ENCODE peak calls at places on chromosomes 16 and 17, in six cellular contexts. One of them, this sample, is unnamed.

GRCh38 chr17:72843591-72843990 is 248.9 kb downstream of the SLC39A11 start:
- DNase-seq in GM23338: no peak
- DNase-seq in IMR-90: no peak
- DNase-seq in CD8-positive, alpha-beta memory T cell: no peak
- DNase-seq in uterus: no peak
- DNase-seq in SJSA1: no peak
- DNase-seq in this sample: no peak

GRCh38 chr17:22512997-22513538 is 820.7 kb downstream of the KCNJ18 start:
- DNase-seq in IMR-90: no peak
- DNase-seq in SJSA1: no peak
- DNase-seq in uterus: no peak
- DNase-seq in GM23338: no peak
- DNase-seq in CD8-positive, alpha-beta memory T cell: no peak
- DNase-seq in this sample: no peak

GRCh38 chr17:10130263-10130662 is 68.1 kb downstream of the GAS7 start:
- DNase-seq in uterus: no peak
- DNase-seq in CD8-positive, alpha-beta memory T cell: no peak
- DNase-seq in IMR-90: peak; percentile 44
- DNase-seq in GM23338: no peak
- DNase-seq in SJSA1: no peak
- DNase-seq in this sample: no peak

GRCh38 chr16:46826618-46827017 is 4.4 kb downstream of the C16orf87 start:
- DNase-seq in CD8-positive, alpha-beta memory T cell: no peak
- DNase-seq in uterus: no peak
- DNase-seq in GM23338: no peak
- DNase-seq in SJSA1: no peak
- DNase-seq in IMR-90: peak; percentile 85
- DNase-seq in this sample: no peak

GRCh38 chr16:59510008-59510424 is 775.9 kb upstream of the GOT2 start:
- DNase-seq in CD8-positive, alpha-beta memory T cell: no peak
- DNase-seq in uterus: no peak
- DNase-seq in IMR-90: no peak
- DNase-seq in GM23338: no peak
- DNase-seq in SJSA1: peak; percentile 62
- DNase-seq in this sample: no peak

GRCh38 chr16:89564476-89565255 is 4.2 kb downstream of the RPL13 start:
- DNase-seq in GM23338: peak; percentile 78
- DNase-seq in IMR-90: no peak
- DNase-seq in CD8-positive, alpha-beta memory T cell: no peak
- DNase-seq in SJSA1: no peak
- DNase-seq in uterus: no peak
- DNase-seq in this sample: peak; percentile 64

GRCh38 chr17:31825961-31826691 is 32.9 kb downstream of the COPRS start:
- DNase-seq in uterus: no peak
- DNase-seq in SJSA1: no peak
- DNase-seq in CD8-positive, alpha-beta memory T cell: no peak
- DNase-seq in GM23338: no peak
- DNase-seq in IMR-90: peak; percentile 34
- DNase-seq in this sample: no peak

GRCh38 chr17:44610871-44611270 is 45.4 kb upstream of the MEIOC start:
- DNase-seq in SJSA1: no peak
- DNase-seq in uterus: no peak
- DNase-seq in IMR-90: no peak
- DNase-seq in GM23338: no peak
- DNase-seq in CD8-positive, alpha-beta memory T cell: no peak
- DNase-seq in this sample: no peak

GRCh38 chr17:74840989-74841666 is 18.6 kb downstream of the GRIN2C start:
- DNase-seq in IMR-90: peak; percentile 20
- DNase-seq in uterus: peak; percentile 63
- DNase-seq in GM23338: peak; percentile 59
- DNase-seq in CD8-positive, alpha-beta memory T cell: no peak
- DNase-seq in SJSA1: no peak
- DNase-seq in this sample: no peak

GRCh38 chr16:30399435-30400186 is 4.4 kb downstream of the ZNF48 start:
- DNase-seq in IMR-90: no peak
- DNase-seq in CD8-positive, alpha-beta memory T cell: no peak
- DNase-seq in SJSA1: no peak
- DNase-seq in GM23338: no peak
- DNase-seq in uterus: no peak
- DNase-seq in this sample: no peak

GRCh38 chr17:41382396-41382795 is 290 bp upstream of the KRT34 start:
- DNase-seq in SJSA1: no peak
- DNase-seq in CD8-positive, alpha-beta memory T cell: no peak
- DNase-seq in GM23338: no peak
- DNase-seq in uterus: no peak
- DNase-seq in IMR-90: peak; percentile 45
- DNase-seq in this sample: no peak

GRCh38 chr17:57607553-57608120 is 137.5 kb downstream of the CCDC182 start:
- DNase-seq in IMR-90: no peak
- DNase-seq in uterus: no peak
- DNase-seq in CD8-positive, alpha-beta memory T cell: no peak
- DNase-seq in GM23338: no peak
- DNase-seq in SJSA1: no peak
- DNase-seq in this sample: no peak

GRCh38 chr16:81583893-81584705 is 139.5 kb downstream of the CMIP start:
- DNase-seq in CD8-positive, alpha-beta memory T cell: no peak
- DNase-seq in GM23338: no peak
- DNase-seq in SJSA1: no peak
- DNase-seq in uterus: no peak
- DNase-seq in IMR-90: peak; percentile 82
- DNase-seq in this sample: no peak

GRCh38 chr17:37791434-37791833 is 46.6 kb upstream of the HNF1B start:
- DNase-seq in CD8-positive, alpha-beta memory T cell: peak; percentile 24
- DNase-seq in GM23338: peak; percentile 59
- DNase-seq in uterus: no peak
- DNase-seq in SJSA1: no peak
- DNase-seq in IMR-90: peak; percentile 51
- DNase-seq in this sample: peak; percentile 40

GRCh38 chr17:79183221-79184158 is 108.9 kb downstream of the ENGASE start:
- DNase-seq in GM23338: peak; percentile 92
- DNase-seq in uterus: no peak
- DNase-seq in CD8-positive, alpha-beta memory T cell: no peak
- DNase-seq in IMR-90: no peak
- DNase-seq in SJSA1: no peak
- DNase-seq in this sample: no peak

GRCh38 chr16:11871193-11871592 is 19.9 kb upstream of the RSL1D1 start:
- DNase-seq in uterus: no peak
- DNase-seq in GM23338: peak; percentile 78
- DNase-seq in CD8-positive, alpha-beta memory T cell: no peak
- DNase-seq in SJSA1: peak; percentile 12
- DNase-seq in IMR-90: peak; percentile 30
- DNase-seq in this sample: peak; percentile 82

GRCh38 chr16:9197957-9198661 is 106.7 kb downstream of the HAPSTR1 start:
- DNase-seq in IMR-90: no peak
- DNase-seq in uterus: no peak
- DNase-seq in GM23338: no peak
- DNase-seq in SJSA1: no peak
- DNase-seq in CD8-positive, alpha-beta memory T cell: no peak
- DNase-seq in this sample: no peak

GRCh38 chr16:86604436-86605220 is 26.3 kb downstream of the FOXL1 start:
- DNase-seq in IMR-90: no peak
- DNase-seq in SJSA1: no peak
- DNase-seq in CD8-positive, alpha-beta memory T cell: peak; percentile 40
- DNase-seq in uterus: no peak
- DNase-seq in GM23338: no peak
- DNase-seq in this sample: no peak

GRCh38 chr16:17469011-17469741 is 1.6 kb downstream of the XYLT1 start:
- DNase-seq in IMR-90: peak; percentile 80
- DNase-seq in SJSA1: peak; percentile 62
- DNase-seq in GM23338: no peak
- DNase-seq in uterus: no peak
- DNase-seq in CD8-positive, alpha-beta memory T cell: no peak
- DNase-seq in this sample: no peak

GRCh38 chr16:3182608-3183444 is 5.2 kb upstream of the OR1F1 start:
- DNase-seq in uterus: no peak
- DNase-seq in SJSA1: peak; percentile 88
- DNase-seq in IMR-90: peak; percentile 55
- DNase-seq in GM23338: peak; percentile 77
- DNase-seq in CD8-positive, alpha-beta memory T cell: no peak
- DNase-seq in this sample: peak; percentile 57

GRCh38 chr16:4696172-4696904 is 3.0 kb downstream of the NUDT16L1 start:
- DNase-seq in GM23338: no peak
- DNase-seq in SJSA1: no peak
- DNase-seq in uterus: peak; percentile 81
- DNase-seq in CD8-positive, alpha-beta memory T cell: no peak
- DNase-seq in IMR-90: no peak
- DNase-seq in this sample: no peak

GRCh38 chr16:74774223-74775139 is at the start of gene FA2H:
- DNase-seq in CD8-positive, alpha-beta memory T cell: peak; percentile 27
- DNase-seq in GM23338: peak; percentile 92
- DNase-seq in IMR-90: peak; percentile 23
- DNase-seq in uterus: peak; percentile 18
- DNase-seq in SJSA1: peak; percentile 24
- DNase-seq in this sample: peak; percentile 93

GRCh38 chr17:48160177-48160967 is 52.8 kb downstream of the SNX11 start:
- DNase-seq in CD8-positive, alpha-beta memory T cell: no peak
- DNase-seq in GM23338: peak; percentile 96
- DNase-seq in IMR-90: no peak
- DNase-seq in uterus: no peak
- DNase-seq in SJSA1: no peak
- DNase-seq in this sample: no peak

GRCh38 chr16:62213763-62214162 is 177.5 kb upstream of the CDH8 start:
- DNase-seq in IMR-90: no peak
- DNase-seq in SJSA1: no peak
- DNase-seq in CD8-positive, alpha-beta memory T cell: no peak
- DNase-seq in uterus: no peak
- DNase-seq in GM23338: peak; percentile 77
- DNase-seq in this sample: peak; percentile 34

GRCh38 chr16:3035972-3036725 is 595 bp downstream of the BICDL2 start:
- DNase-seq in GM23338: peak; percentile 62
- DNase-seq in SJSA1: no peak
- DNase-seq in uterus: no peak
- DNase-seq in IMR-90: no peak
- DNase-seq in CD8-positive, alpha-beta memory T cell: no peak
- DNase-seq in this sample: no peak

GRCh38 chr16:49750341-49751011 is 105.4 kb downstream of the ZNF423 start:
- DNase-seq in CD8-positive, alpha-beta memory T cell: no peak
- DNase-seq in SJSA1: no peak
- DNase-seq in IMR-90: no peak
- DNase-seq in GM23338: no peak
- DNase-seq in uterus: no peak
- DNase-seq in this sample: no peak

GRCh38 chr16:49745434-49745833 is 110.5 kb downstream of the ZNF423 start:
- DNase-seq in CD8-positive, alpha-beta memory T cell: no peak
- DNase-seq in SJSA1: no peak
- DNase-seq in IMR-90: no peak
- DNase-seq in GM23338: no peak
- DNase-seq in uterus: no peak
- DNase-seq in this sample: no peak

GRCh38 chr16:49749816-49750215 is 106.1 kb downstream of the ZNF423 start:
- DNase-seq in CD8-positive, alpha-beta memory T cell: no peak
- DNase-seq in GM23338: peak; percentile 33
- DNase-seq in SJSA1: no peak
- DNase-seq in IMR-90: no peak
- DNase-seq in uterus: no peak
- DNase-seq in this sample: no peak

GRCh38 chr16:49748322-49748721 is 107.6 kb downstream of the ZNF423 start:
- DNase-seq in SJSA1: no peak
- DNase-seq in GM23338: no peak
- DNase-seq in CD8-positive, alpha-beta memory T cell: no peak
- DNase-seq in IMR-90: no peak
- DNase-seq in uterus: peak; percentile 73
- DNase-seq in this sample: no peak

GRCh38 chr16:49747654-49748053 is 108.3 kb downstream of the ZNF423 start:
- DNase-seq in IMR-90: no peak
- DNase-seq in CD8-positive, alpha-beta memory T cell: no peak
- DNase-seq in SJSA1: no peak
- DNase-seq in GM23338: no peak
- DNase-seq in uterus: no peak
- DNase-seq in this sample: no peak
- H3K4me3 ChIP-seq in IMR-90: no peak overlapping the region
- H3K4me3 ChIP-seq in CD8-positive, alpha-beta memory T cell: no peak overlapping the region
- H3K4me3 ChIP-seq in SJSA1: no peak overlapping the region
- H3K4me3 ChIP-seq in GM23338: no peak overlapping the region
- H3K4me3 ChIP-seq in uterus: no peak overlapping the region
- H3K4me3 ChIP-seq in this sample: no peak overlapping the region

GRCh38 chr17:42686520-42687137 is 4.3 kb downstream of the CNTNAP1 start:
- DNase-seq in CD8-positive, alpha-beta memory T cell: no peak
- DNase-seq in uterus: no peak
- DNase-seq in SJSA1: no peak
- DNase-seq in GM23338: no peak
- DNase-seq in IMR-90: no peak
- DNase-seq in this sample: no peak
- H3K27me3 ChIP-seq in CD8-positive, alpha-beta memory T cell: peaks cover 13% of the 10 kb centered on the region
- H3K27me3 ChIP-seq in uterus: no peaks in the 10 kb centered on the region
- H3K27me3 ChIP-seq in SJSA1: no peaks in the 10 kb centered on the region
- H3K27me3 ChIP-seq in GM23338: peaks cover 37% of the 10 kb centered on the region
- H3K27me3 ChIP-seq in IMR-90: no peaks in the 10 kb centered on the region
- H3K27me3 ChIP-seq in this sample: no peaks in the 10 kb centered on the region

DNA sequence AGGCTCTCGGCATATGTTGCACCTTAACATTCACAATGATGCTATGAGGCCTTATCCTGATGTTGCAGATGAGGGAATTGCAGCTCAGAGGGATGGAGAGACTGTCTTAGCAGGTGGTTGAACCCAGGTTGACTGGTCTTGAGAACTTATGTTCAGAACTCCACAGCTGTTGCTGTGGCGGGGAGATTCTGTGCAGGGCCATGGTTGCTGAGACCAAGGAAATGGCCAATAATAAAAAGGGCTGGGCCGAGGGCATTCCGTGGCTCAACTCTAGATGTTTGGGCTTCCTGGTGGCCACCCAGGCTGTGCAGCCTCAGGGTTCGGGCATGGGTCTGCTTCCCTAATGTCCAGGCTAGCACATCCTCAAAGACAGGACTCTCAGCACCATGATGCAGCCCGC is 5.9 kb downstream of the KSR1 start:
- DNase-seq in CD8-positive, alpha-beta memory T cell: no peak
- DNase-seq in GM23338: no peak
- DNase-seq in SJSA1: no peak
- DNase-seq in IMR-90: no peak
- DNase-seq in uterus: no peak
- DNase-seq in this sample: no peak
- H3K4me1 ChIP-seq in CD8-positive, alpha-beta memory T cell: peaks cover 34% of the 10 kb centered on the region
- H3K4me1 ChIP-seq in GM23338: peaks cover 77% of the 10 kb centered on the region
- H3K4me1 ChIP-seq in SJSA1: peaks cover 20% of the 10 kb centered on the region
- H3K4me1 ChIP-seq in IMR-90: peaks cover 34% of the 10 kb centered on the region
- H3K4me1 ChIP-seq in uterus: peaks cover 14% of the 10 kb centered on the region
- H3K4me1 ChIP-seq in this sample: peaks cover 12% of the 10 kb centered on the region

DNA sequence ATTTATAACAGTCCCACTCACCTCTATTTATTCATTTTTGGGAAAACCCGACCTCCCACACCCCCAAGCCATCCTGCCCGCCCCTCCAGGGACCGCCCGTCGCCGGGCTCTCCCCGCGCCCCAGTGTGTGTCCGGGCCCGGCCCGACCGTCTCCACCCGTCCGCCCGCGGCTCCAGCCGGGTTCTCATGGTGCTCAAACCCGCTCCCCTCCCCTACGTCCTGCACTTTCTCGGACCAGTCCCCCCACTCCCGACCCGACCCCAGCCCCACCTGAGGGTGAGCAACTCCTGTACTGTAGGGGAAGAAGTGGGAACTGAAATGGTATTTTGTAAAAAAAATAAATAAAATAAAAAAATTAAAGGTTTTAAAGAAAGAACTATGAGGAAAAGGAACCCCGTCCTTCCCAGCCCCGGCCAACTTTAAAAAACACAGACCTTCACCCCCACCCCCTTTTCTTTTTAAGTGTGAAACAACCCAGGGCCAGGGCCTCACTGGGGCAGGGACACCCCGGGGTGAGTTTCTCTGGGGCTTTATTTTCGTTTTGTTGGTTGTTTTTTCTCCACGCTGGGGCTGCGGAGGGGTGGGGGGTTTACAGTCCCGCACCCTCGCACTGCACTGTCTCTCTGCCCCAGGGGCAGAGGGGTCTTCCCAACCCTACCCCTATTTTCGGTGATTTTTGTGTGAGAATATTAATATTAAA is 638 bp upstream of the TMEM88 start:
- DNase-seq in CD8-positive, alpha-beta memory T cell: no peak
- DNase-seq in GM23338: no peak
- DNase-seq in IMR-90: no peak
- DNase-seq in uterus: peak; percentile 17
- DNase-seq in SJSA1: no peak
- DNase-seq in this sample: no peak
- H3K4me3 ChIP-seq in CD8-positive, alpha-beta memory T cell: no peak overlapping the region
- H3K4me3 ChIP-seq in GM23338: peak overlapping the region; percentile 55
- H3K4me3 ChIP-seq in IMR-90: no peak overlapping the region
- H3K4me3 ChIP-seq in uterus: peak overlapping the region; percentile 6
- H3K4me3 ChIP-seq in SJSA1: no peak overlapping the region
- H3K4me3 ChIP-seq in this sample: no peak overlapping the region

This sample was measured in HAP-1.